ENCODE peak calls at places on chromosomes 13 and 19, in nine cellular contexts. X, U, H, V, L, P, Y, N and M are unnamed samples.

GRCh38 chr13:28408235-28408848 is 86.6 kb downstream of the FLT1 start:
- DNase-seq in H (no peak), X (no peak), L (no peak), P (no peak), N (no peak), V (no peak), Y (no peak), U (no peak), M (no peak)

GRCh38 chr13:105144020-105144419 is 1391.4 kb downstream of the EFNB2 start:
- DNase-seq in H (no peak), Y (no peak), L (no peak), N (no peak), X (no peak), U (no peak), P (no peak), V (no peak), M (no peak)

GRCh38 chr19:17103177-17103576 is 27.6 kb downstream of the MYO9B start:
- DNase-seq in U (peak; percentile 34), V (no peak), X (no peak), Y (peak; percentile 68), N (no peak), L (no peak), H (no peak), P (no peak), M (no peak)

GRCh38 chr13:90918551-90918950 is 428.9 kb upstream of the MIR17HG start:
- DNase-seq in V (no peak), Y (peak; percentile 3), N (no peak), L (no peak), U (no peak), P (no peak), H (no peak), X (no peak), M (peak; percentile 67)

GRCh38 chr19:28497137-28497536 is 715.8 kb downstream of the UQCRFS1 start:
- DNase-seq in V (no peak), X (no peak), Y (peak; percentile 88), H (no peak), P (no peak), L (no peak), N (no peak), U (no peak), M (no peak)

GRCh38 chr13:37602743-37603381 is 4.3 kb upstream of the POSTN start:
- DNase-seq in V (no peak), X (no peak), N (no peak), H (no peak), P (no peak), L (no peak), Y (peak; percentile 63), U (no peak), M (no peak)

GRCh38 chr13:111502957-111503356 is 182.5 kb downstream of the TEX29 start:
- DNase-seq in N (no peak), V (no peak), X (no peak), U (peak; percentile 0), L (no peak), Y (no peak), P (no peak), H (no peak), M (no peak)

GRCh38 chr19:49165111-49165750 is 7.6 kb downstream of the TRPM4 start:
- DNase-seq in X (no peak), H (no peak), U (peak; percentile 66), N (no peak), Y (no peak), L (no peak), P (no peak), V (no peak), M (no peak)

GRCh38 chr19:45195764-45196163 is 17.2 kb downstream of the BLOC1S3 start:
- DNase-seq in U (no peak), X (no peak), V (no peak), N (no peak), Y (no peak), L (no peak), P (no peak), H (no peak), M (no peak)

GRCh38 chr13:37889102-37889501 is 19.5 kb upstream of the TRPC4 start:
- DNase-seq in U (no peak), H (no peak), P (no peak), X (no peak), Y (peak; percentile 48), V (no peak), L (no peak), N (no peak), M (no peak)

GRCh38 chr19:6260376-6260775 is 19.4 kb downstream of the MLLT1 start:
- DNase-seq in N (no peak), P (no peak), L (no peak), V (no peak), X (no peak), H (no peak), U (no peak), Y (no peak), M (no peak)

GRCh38 chr19:19211499-19212432 is at the start of gene NCAN:
- DNase-seq in P (no peak), X (no peak), N (peak; percentile 42), Y (no peak), L (peak; percentile 60), V (no peak), H (no peak), U (no peak), M (no peak)
- H3K4me3 ChIP-seq in P (no peak within 1 kb of the TSS), X (no peak within 1 kb of the TSS), N (peak within 1 kb of the TSS; percentile 74), Y (no peak within 1 kb of the TSS), L (no peak within 1 kb of the TSS), V (no peak within 1 kb of the TSS), H (no peak within 1 kb of the TSS), U (no peak within 1 kb of the TSS), M (no peak within 1 kb of the TSS)

GRCh38 chr13:72781461-72782439 is at the start of the genes DIS3 and PIBF1:
- DNase-seq in Y (peak; percentile 99), X (peak; percentile 82), H (peak; percentile 96), L (peak; percentile 98), P (peak; percentile 94), U (peak; percentile 96), V (peak; percentile 92), N (peak; percentile 95), M (peak; percentile 95)

GRCh38 chr13:72782717-72783116 is 784 bp downstream of the PIBF1 start:
- DNase-seq in Y (peak; percentile 49), X (no peak), U (no peak), N (no peak), V (no peak), P (peak; percentile 11), H (no peak), L (no peak), M (no peak)
- H3K4me3 ChIP-seq in Y (peak overlapping the region; percentile 85), X (peak overlapping the region; percentile 93), U (peak overlapping the region; percentile 95), N (peak overlapping the region; percentile 75), V (peak overlapping the region; percentile 68), P (peak overlapping the region; percentile 90), H (peak overlapping the region; percentile 97), L (peak overlapping the region; percentile 98), M (peak overlapping the region; percentile 91)

GRCh38 chr19:32224371-32225244 is 120.8 kb upstream of the ZNF507 start:
- DNase-seq in L (peak; percentile 94), H (no peak), V (peak; percentile 94), P (peak; percentile 47), Y (peak; percentile 51), U (peak; percentile 65), X (no peak), N (peak; percentile 60), M (no peak)
- H3K4me3 ChIP-seq in L (no peak overlapping the region), H (no peak overlapping the region), V (peak overlapping the region; percentile 9), P (peak overlapping the region; percentile 48), Y (peak overlapping the region; percentile 19), U (peak overlapping the region; percentile 30), X (no peak overlapping the region), N (peak overlapping the region; percentile 70), M (peak overlapping the region; percentile 11)

GRCh38 chr19:13763300-13763699 is 1.0 kb upstream of the MRI1 start:
- DNase-seq in N (no peak), H (no peak), U (no peak), Y (no peak), V (no peak), X (no peak), P (no peak), L (no peak), M (no peak)
- H3K4me3 ChIP-seq in N (no peak overlapping the region), H (no peak overlapping the region), U (no peak overlapping the region), Y (no peak overlapping the region), V (no peak overlapping the region), X (no peak overlapping the region), P (no peak overlapping the region), L (no peak overlapping the region), M (no peak overlapping the region)

GRCh38 chr19:3712663-3713531 is 4.7 kb downstream of the TJP3 start:
- DNase-seq in Y (no peak), H (no peak), U (peak; percentile 80), P (no peak), X (no peak), N (no peak), V (no peak), L (no peak), M (no peak)
- H3K4me3 ChIP-seq in Y (no peak overlapping the region), H (no peak overlapping the region), U (no peak overlapping the region), P (no peak overlapping the region), X (no peak overlapping the region), N (no peak overlapping the region), V (no peak overlapping the region), L (no peak overlapping the region), M (no peak overlapping the region)

GRCh38 chr19:18386543-18387251 is 739 bp downstream of the GDF15 start:
- DNase-seq in X (no peak), H (no peak), P (no peak), U (no peak), V (no peak), L (no peak), N (no peak), Y (no peak), M (peak; percentile 25)
- H3K4me3 ChIP-seq in X (peak overlapping the region; percentile 72), H (peak overlapping the region; percentile 77), P (no peak overlapping the region), U (peak overlapping the region; percentile 60), V (peak overlapping the region; percentile 61), L (peak overlapping the region; percentile 43), N (peak overlapping the region; percentile 19), Y (peak overlapping the region; percentile 55), M (peak overlapping the region; percentile 62)

DNA sequence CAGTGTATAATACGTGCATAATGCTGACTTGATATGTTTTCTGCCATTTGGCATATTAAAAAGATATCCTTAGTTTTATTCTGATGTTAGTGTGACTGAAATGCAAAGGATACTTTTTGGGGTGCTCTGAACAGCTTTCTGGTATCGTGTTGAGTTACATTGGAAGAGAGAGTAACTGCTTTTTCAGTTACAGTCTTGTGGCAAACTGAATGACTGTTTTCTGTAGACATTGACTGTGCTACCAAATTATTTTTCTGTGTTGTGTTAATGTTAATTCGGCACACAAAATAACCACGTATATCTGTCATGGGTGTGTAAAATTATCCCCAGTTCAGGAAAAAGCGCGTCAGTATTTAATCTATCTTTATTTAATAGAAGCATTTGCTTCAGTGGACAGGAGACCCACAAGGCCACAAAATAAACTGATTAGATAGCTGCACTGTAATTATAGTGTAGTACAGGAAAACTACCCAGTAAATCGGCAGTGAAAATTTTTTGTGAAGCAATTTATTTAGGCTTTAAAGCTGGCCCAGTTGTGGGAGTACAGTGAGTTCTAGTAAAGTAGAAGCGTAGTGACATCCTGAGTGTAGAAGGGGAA is 2.5 kb downstream of the URI1 start:
- DNase-seq in U (no peak), P (no peak), X (no peak), V (no peak), N (no peak), L (no peak), H (no peak), Y (no peak), M (no peak)
- H3K4me3 ChIP-seq in U (no peak overlapping the region), P (peak overlapping the region; percentile 65), X (no peak overlapping the region), V (no peak overlapping the region), N (no peak overlapping the region), L (no peak overlapping the region), H (no peak overlapping the region), Y (no peak overlapping the region), M (no peak overlapping the region)

DNA sequence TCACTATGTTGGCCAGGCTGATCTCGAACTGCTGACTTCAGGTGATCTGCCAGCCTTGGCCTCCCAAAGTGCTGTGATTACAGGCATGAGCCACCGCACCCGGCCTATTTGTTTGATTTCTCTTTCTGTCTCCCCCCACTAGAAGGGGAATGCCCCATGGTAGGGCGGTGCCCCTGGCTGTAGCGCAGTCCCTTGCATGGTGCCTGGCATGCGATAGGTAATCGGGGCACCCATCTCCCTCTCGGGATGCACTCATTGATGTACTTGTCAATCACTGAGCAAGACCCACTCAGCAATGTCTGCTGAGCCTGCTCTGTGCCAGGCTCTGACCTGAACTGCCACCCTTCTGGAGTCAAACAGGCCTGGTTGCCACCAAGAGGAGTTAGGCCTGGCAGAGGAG is 19.8 kb downstream of the DNM2 start:
- DNase-seq in N (no peak), U (no peak), L (no peak), V (no peak), H (no peak), Y (no peak), P (no peak), X (no peak), M (no peak)
- H3K4me3 ChIP-seq in N (no peak overlapping the region), U (no peak overlapping the region), L (no peak overlapping the region), V (no peak overlapping the region), H (no peak overlapping the region), Y (no peak overlapping the region), P (no peak overlapping the region), X (no peak overlapping the region), M (no peak overlapping the region)